ENCODE peak calls at places on chromosomes 4 and X, in six cellular contexts. G is mesenchymal stem cell, O is mesendoderm, S is IMR-90, E is H9, W is neuronal stem cell. P is an unnamed sample.

GRCh38 chrX:80578518-80579105 is 158.4 kb downstream of the TENT5D start:
- DNase-seq in G (peak), O (peak), S (peak), E (no peak), W (no peak), P (no peak)

GRCh38 chr4:140152015-140152703 is 1.8 kb downstream of the MAML3 start:
- DNase-seq in G (peak), O (peak), S (no peak), E (no peak), W (peak), P (no peak)

GRCh38 chrX:20306668-20307067 is 40.0 kb upstream of the RPS6KA3 start:
- DNase-seq in G (no peak), O (no peak), S (no peak), E (no peak), W (no peak), P (no peak)

GRCh38 chr4:85028910-85029309 is 62.4 kb upstream of the WDFY3 start:
- DNase-seq in G (peak), O (peak), S (peak), E (no peak), W (no peak), P (no peak)

GRCh38 chrX:23959781-23960180 is 52.0 kb downstream of the CXorf58 start:
- DNase-seq in G (no peak), O (no peak), S (no peak), E (no peak), W (no peak), P (no peak)

GRCh38 chr4:158837527-158838141 is 68.8 kb downstream of the FNIP2 start:
- DNase-seq in G (no peak), O (no peak), S (no peak), E (no peak), W (no peak), P (no peak)

GRCh38 chrX:110163488-110163887 is 154.4 kb downstream of the AMMECR1 start:
- DNase-seq in G (peak), O (no peak), S (peak), E (no peak), W (no peak), P (no peak)

GRCh38 chr4:93791570-93792195 is 36.9 kb upstream of the ATOH1 start:
- DNase-seq in G (peak), O (peak), S (peak), E (peak), W (peak), P (no peak)

GRCh38 chr4:125313497-125313896 is 1.3 kb upstream of the FAT4 start:
- DNase-seq in G (peak), O (peak), S (peak), E (peak), W (peak), P (no peak)

GRCh38 chr4:90220453-90220852 is 93.3 kb downstream of the CCSER1 start:
- DNase-seq in G (no peak), O (no peak), S (no peak), E (no peak), W (no peak), P (no peak)

GRCh38 chr4:8350841-8351461 is 81.4 kb downstream of the HTRA3 start:
- DNase-seq in G (no peak), O (no peak), S (no peak), E (peak), W (no peak), P (no peak)
- H2AK5ac ChIP-seq in G (no peak), O (no peak), S (no peak), E (no peak), W (no peak), P (no peak)

DNA sequence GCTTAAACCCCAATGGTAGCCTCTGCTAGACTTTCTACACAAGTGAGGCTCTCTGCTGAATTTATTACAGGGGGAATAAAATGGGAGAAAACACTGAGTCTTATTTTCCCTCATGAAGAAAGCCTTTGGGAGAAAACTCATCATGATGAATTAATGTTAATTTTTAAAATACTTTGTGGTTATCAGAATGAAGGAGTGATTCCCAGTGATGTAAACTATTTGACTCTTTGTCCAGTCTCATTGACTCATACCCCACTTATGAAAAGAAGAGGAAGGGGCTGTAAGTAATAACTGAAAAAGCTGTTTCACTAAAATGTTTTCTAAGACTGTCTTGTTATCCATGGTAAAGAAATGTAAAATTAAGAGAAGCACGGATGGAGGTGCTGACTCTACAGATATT is 208.8 kb downstream of the GRIA3 start:
- DNase-seq in G (no peak), O (no peak), S (no peak), E (no peak), W (no peak), P (no peak)
- H2AK5ac ChIP-seq in G (no peak), O (no peak), S (no peak), E (no peak), W (no peak), P (no peak)

GRCh38 chrX:99494668-99495067 is 915.4 kb downstream of the PCDH19 start:
- DNase-seq in G (no peak), O (no peak), S (no peak), E (no peak), W (no peak), P (no peak)
- H2AK5ac ChIP-seq in G (no peak), O (no peak), S (no peak), E (no peak), W (no peak), P (no peak)

DNA sequence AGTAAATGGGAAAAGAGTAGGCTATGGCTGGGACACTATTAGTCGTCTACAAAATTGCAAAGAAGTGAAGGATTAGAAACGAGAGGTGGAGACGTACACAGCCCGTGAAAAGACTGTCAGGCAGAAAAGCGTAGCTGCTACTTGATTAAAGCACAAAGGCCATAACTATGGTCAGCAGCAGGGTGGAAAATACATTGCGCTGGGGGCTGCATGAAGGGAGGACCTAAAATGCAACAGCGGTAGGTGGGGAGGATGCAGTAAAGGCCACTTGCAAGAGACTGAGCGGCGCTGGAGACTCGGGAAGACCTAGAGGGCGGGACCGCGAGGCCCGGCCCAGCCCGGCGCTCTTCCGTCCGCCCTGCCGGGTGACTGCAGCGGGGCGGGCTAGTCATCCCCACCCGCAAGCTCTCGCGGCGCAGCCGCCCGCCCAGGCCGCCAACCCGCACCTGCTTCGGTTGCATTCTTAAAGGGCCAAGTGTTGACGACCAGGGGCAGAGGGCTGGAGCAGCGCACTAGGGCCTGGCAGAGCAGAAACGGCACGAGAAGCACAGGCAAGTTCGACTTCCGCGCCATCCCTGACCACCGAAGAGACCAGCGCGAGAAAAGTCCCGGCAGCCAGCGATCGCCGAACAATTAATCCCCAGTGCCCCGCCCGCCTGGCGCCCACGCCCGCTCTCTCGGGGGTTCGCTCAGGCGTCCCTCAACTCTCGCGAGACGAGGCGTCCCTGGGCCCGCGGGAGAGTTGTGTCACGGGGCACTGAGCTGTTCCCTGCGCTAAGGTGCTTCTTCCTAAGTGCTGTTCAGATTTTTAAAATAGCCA is at the start of gene AGA:
- DNase-seq in G (peak), O (peak), S (peak), E (peak), W (peak), P (peak)
- H2AK5ac ChIP-seq in G (peak), O (no peak), S (peak), E (no peak), W (no peak), P (peak)